ENCODE peak calls at places on chromosomes 4 and X, in four cellular contexts. One of them, this sample, is unnamed.

GRCh38 chr4:92303621-92304027 is at the start of gene GRID2:
- DNase-seq in A549: no peak
- DNase-seq in HepG2: no peak
- DNase-seq in K562: no peak
- DNase-seq in this sample: peak; percentile 83

GRCh38 chrX:85111347-85111746 is 107.7 kb downstream of the APOOL start:
- DNase-seq in A549: no peak
- DNase-seq in HepG2: no peak
- DNase-seq in K562: peak; percentile 14
- DNase-seq in this sample: no peak

GRCh38 chr4:96652158-96652557 is 812.3 kb downstream of the PDHA2 start:
- DNase-seq in A549: no peak
- DNase-seq in HepG2: no peak
- DNase-seq in K562: no peak
- DNase-seq in this sample: no peak

GRCh38 chr4:96352051-96352517 is 512.2 kb downstream of the PDHA2 start:
- DNase-seq in A549: peak; percentile 2
- DNase-seq in HepG2: peak; percentile 0
- DNase-seq in K562: no peak
- DNase-seq in this sample: peak; percentile 32

GRCh38 chr4:142698541-142698940 is 147.6 kb downstream of the INPP4B start:
- DNase-seq in A549: no peak
- DNase-seq in HepG2: no peak
- DNase-seq in K562: no peak
- DNase-seq in this sample: no peak

GRCh38 chrX:25523574-25523973 is 507.8 kb upstream of the ARX start:
- DNase-seq in A549: peak; percentile 54
- DNase-seq in HepG2: peak; percentile 42
- DNase-seq in K562: no peak
- DNase-seq in this sample: peak; percentile 32

GRCh38 chrX:74382613-74383012 is 38.7 kb upstream of the SLC16A2 start:
- DNase-seq in A549: peak; percentile 57
- DNase-seq in HepG2: peak; percentile 29
- DNase-seq in K562: peak; percentile 62
- DNase-seq in this sample: peak; percentile 67

GRCh38 chrX:1222511-1223252 is 10.2 kb upstream of the CRLF2 start:
- DNase-seq in A549: peak; percentile 66
- DNase-seq in HepG2: peak; percentile 25
- DNase-seq in K562: no peak
- DNase-seq in this sample: no peak

GRCh38 chr4:6262847-6263487 is 6.7 kb upstream of the WFS1 start:
- DNase-seq in A549: no peak
- DNase-seq in HepG2: no peak
- DNase-seq in K562: no peak
- DNase-seq in this sample: no peak

GRCh38 chr4:102791318-102791835 is 30.6 kb upstream of the MANBA start:
- DNase-seq in A549: no peak
- DNase-seq in HepG2: no peak
- DNase-seq in K562: no peak
- DNase-seq in this sample: no peak

GRCh38 chrX:31580726-31581125 is 508.9 kb upstream of the FTHL17 start:
- DNase-seq in A549: no peak
- DNase-seq in HepG2: no peak
- DNase-seq in K562: no peak
- DNase-seq in this sample: no peak

GRCh38 chrX:55007633-55008032 is 7.5 kb downstream of the APEX2 start:
- DNase-seq in A549: peak; percentile 31
- DNase-seq in HepG2: peak; percentile 73
- DNase-seq in K562: no peak
- DNase-seq in this sample: no peak

GRCh38 chr4:186701273-186701672 is 22.4 kb downstream of the FAT1 start:
- DNase-seq in A549: no peak
- DNase-seq in HepG2: peak; percentile 62
- DNase-seq in K562: no peak
- DNase-seq in this sample: peak; percentile 67

GRCh38 chrX:109774706-109775105 is 41.6 kb upstream of the ACSL4 start:
- DNase-seq in A549: peak; percentile 56
- DNase-seq in HepG2: peak; percentile 79
- DNase-seq in K562: peak; percentile 42
- DNase-seq in this sample: no peak

GRCh38 chr4:143071351-143071750 is 113.4 kb upstream of the USP38 start:
- DNase-seq in A549: no peak
- DNase-seq in HepG2: no peak
- DNase-seq in K562: no peak
- DNase-seq in this sample: no peak

GRCh38 chr4:145614235-145614615 is 5.0 kb upstream of the MMAA start:
- DNase-seq in A549: no peak
- DNase-seq in HepG2: no peak
- DNase-seq in K562: no peak
- DNase-seq in this sample: no peak

GRCh38 chr4:150782311-150782710 is 200.4 kb downstream of the MAB21L2 start:
- DNase-seq in A549: no peak
- DNase-seq in HepG2: peak; percentile 12
- DNase-seq in K562: no peak
- DNase-seq in this sample: no peak

GRCh38 chr4:6506616-6507140 is 34.3 kb upstream of the PPP2R2C start:
- DNase-seq in A549: no peak
- DNase-seq in HepG2: no peak
- DNase-seq in K562: no peak
- DNase-seq in this sample: no peak

GRCh38 chr4:1813915-1814314 is 20.8 kb downstream of the FGFR3 start:
- DNase-seq in A549: no peak
- DNase-seq in HepG2: no peak
- DNase-seq in K562: no peak
- DNase-seq in this sample: no peak

GRCh38 chrX:120262781-120263719 is 12.4 kb downstream of the ZBTB33 start:
- DNase-seq in A549: no peak
- DNase-seq in HepG2: no peak
- DNase-seq in K562: no peak
- DNase-seq in this sample: peak; percentile 11

GRCh38 chr4:70505152-70505748 is 13.1 kb upstream of the AMTN start:
- DNase-seq in A549: peak; percentile 44
- DNase-seq in HepG2: peak; percentile 38
- DNase-seq in K562: peak; percentile 55
- DNase-seq in this sample: peak; percentile 77

GRCh38 chr4:173182403-173182802 is 13.8 kb downstream of the GALNT7 start:
- DNase-seq in A549: peak; percentile 81
- DNase-seq in HepG2: no peak
- DNase-seq in K562: no peak
- DNase-seq in this sample: no peak

GRCh38 chr4:95505149-95505548 is 43.6 kb downstream of the UNC5C start:
- DNase-seq in A549: no peak
- DNase-seq in HepG2: no peak
- DNase-seq in K562: no peak
- DNase-seq in this sample: no peak

GRCh38 chr4:41546638-41547037 is 8.7 kb downstream of the LIMCH1 start:
- DNase-seq in A549: no peak
- DNase-seq in HepG2: no peak
- DNase-seq in K562: no peak
- DNase-seq in this sample: no peak

GRCh38 chr4:54813674-54814073 is 155.9 kb downstream of the KIT start:
- DNase-seq in A549: peak; percentile 0
- DNase-seq in HepG2: no peak
- DNase-seq in K562: no peak
- DNase-seq in this sample: no peak

GRCh38 chrX:27555514-27555913 is 34.6 kb upstream of the DCAF8L2 start:
- DNase-seq in A549: peak; percentile 21
- DNase-seq in HepG2: peak; percentile 41
- DNase-seq in K562: no peak
- DNase-seq in this sample: no peak

GRCh38 chrX:27186671-27187070 is 276.5 kb downstream of the PPP4R3C start:
- DNase-seq in A549: peak; percentile 50
- DNase-seq in HepG2: peak; percentile 13
- DNase-seq in K562: peak; percentile 14
- DNase-seq in this sample: peak; percentile 8

GRCh38 chr4:108365551-108365950 is 196.8 kb upstream of the LEF1 start:
- DNase-seq in A549: no peak
- DNase-seq in HepG2: no peak
- DNase-seq in K562: no peak
- DNase-seq in this sample: no peak

GRCh38 chrX:78064152-78064551 is 39.9 kb upstream of the PGK1 start:
- DNase-seq in A549: no peak
- DNase-seq in HepG2: no peak
- DNase-seq in K562: no peak
- DNase-seq in this sample: no peak

GRCh38 chr4:7515390-7515902 is 80.7 kb upstream of the PSAPL1 start:
- DNase-seq in A549: no peak
- DNase-seq in HepG2: peak; percentile 41
- DNase-seq in K562: no peak
- DNase-seq in this sample: no peak

GRCh38 chr4:187541666-187542065 is 453.9 kb upstream of the ZFP42 start:
- DNase-seq in A549: no peak
- DNase-seq in HepG2: no peak
- DNase-seq in K562: no peak
- DNase-seq in this sample: no peak

GRCh38 chr4:184833046-184833838 is 7.5 kb upstream of the ACSL1 start:
- DNase-seq in A549: no peak
- DNase-seq in HepG2: no peak
- DNase-seq in K562: no peak
- DNase-seq in this sample: no peak

GRCh38 chr4:8368998-8369397 is 71.5 kb downstream of the ACOX3 start:
- DNase-seq in A549: no peak
- DNase-seq in HepG2: no peak
- DNase-seq in K562: no peak
- DNase-seq in this sample: no peak

GRCh38 chr4:3013839-3014350 is 50.5 kb downstream of the GRK4 start:
- DNase-seq in A549: no peak
- DNase-seq in HepG2: peak; percentile 23
- DNase-seq in K562: no peak
- DNase-seq in this sample: no peak

DNA sequence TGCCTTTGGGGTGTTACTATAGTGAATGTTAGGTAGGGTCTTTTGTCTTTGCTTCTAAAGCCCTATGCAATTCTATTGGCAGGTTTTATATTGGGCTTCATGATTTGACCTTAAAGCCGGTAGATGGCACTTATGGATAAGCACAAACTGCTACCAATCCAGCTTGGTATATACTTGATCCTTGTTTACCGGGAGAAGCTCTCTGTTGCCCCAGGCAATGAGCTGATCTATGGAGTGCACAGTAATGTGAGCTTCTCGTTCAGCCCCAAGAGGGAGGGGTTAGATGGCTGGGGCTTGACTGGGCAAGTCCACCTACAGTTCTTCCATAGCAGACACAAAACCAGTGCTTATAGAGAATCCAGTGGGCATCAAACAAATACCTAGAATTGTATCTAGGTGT is 287.2 kb upstream of the CT83 start:
- DNase-seq in A549: peak; percentile 3
- DNase-seq in HepG2: no peak
- DNase-seq in K562: no peak
- DNase-seq in this sample: no peak
- TF ChIP-seq NR3C1 in A549: no peak
- TF ChIP-seq NR3C1 in HepG2: no peak
- TF ChIP-seq NR3C1 in K562: no peak
- TF ChIP-seq NR3C1 in this sample: no peak

GRCh38 chr4:112896326-112896892 is 153.0 kb upstream of the ANK2 start:
- DNase-seq in A549: no peak
- DNase-seq in HepG2: no peak
- DNase-seq in K562: no peak
- DNase-seq in this sample: no peak
- TF ChIP-seq NR3C1 in A549: no peak
- TF ChIP-seq NR3C1 in HepG2: no peak
- TF ChIP-seq NR3C1 in K562: no peak
- TF ChIP-seq NR3C1 in this sample: no peak

DNA sequence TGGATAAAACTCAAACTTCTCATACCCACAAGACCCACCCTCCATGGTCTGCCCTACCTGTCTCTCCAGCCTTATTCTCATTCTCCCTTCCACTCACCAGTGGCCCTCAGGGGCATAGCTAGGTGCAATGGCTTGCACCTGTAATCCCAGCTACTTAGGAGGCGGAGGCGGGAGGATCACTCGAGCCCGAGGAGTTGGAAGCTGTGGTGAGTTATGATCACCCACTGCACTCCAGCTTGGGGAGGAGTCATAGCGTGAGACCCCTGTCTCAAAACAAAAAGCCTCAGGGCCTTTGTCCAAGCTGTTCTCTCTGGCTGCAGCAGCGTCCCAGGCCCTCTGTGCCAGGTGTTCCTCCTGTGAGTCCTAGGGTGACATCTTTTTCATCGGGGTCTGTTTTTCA is 16.5 kb downstream of the TKTL1 start:
- DNase-seq in A549: no peak
- DNase-seq in HepG2: no peak
- DNase-seq in K562: no peak
- DNase-seq in this sample: no peak
- TF ChIP-seq NR3C1 in A549: no peak
- TF ChIP-seq NR3C1 in HepG2: no peak
- TF ChIP-seq NR3C1 in K562: no peak
- TF ChIP-seq NR3C1 in this sample: no peak

GRCh38 chrX:83860846-83861245 is at the start of gene CYLC1:
- DNase-seq in A549: no peak
- DNase-seq in HepG2: no peak
- DNase-seq in K562: no peak
- DNase-seq in this sample: no peak
- TF ChIP-seq NR3C1 in A549: no peak
- TF ChIP-seq NR3C1 in HepG2: no peak
- TF ChIP-seq NR3C1 in K562: no peak
- TF ChIP-seq NR3C1 in this sample: no peak